ENCODE peak calls at places on chromosomes 12 and 14, in ten cellular contexts. One of them, this sample, is unnamed.

GRCh38 chr12:52945389-52946232 is 3.3 kb upstream of the KRT18 start:
- DNase-seq in thyroid gland: peak; percentile 64
- DNase-seq in astrocyte of the spinal cord: peak; percentile 59
- DNase-seq in lung: peak; percentile 59
- DNase-seq in psoas muscle: no peak
- DNase-seq in A549: no peak
- DNase-seq in uterus: no peak
- DNase-seq in progenitor cell of endocrine pancreas: peak; percentile 45
- DNase-seq in BJ: no peak
- DNase-seq in keratinocyte: no peak
- DNase-seq in this sample: no peak

GRCh38 chr14:65419593-65420252 is 7.2 kb downstream of the FUT8 start:
- DNase-seq in thyroid gland: no peak
- DNase-seq in astrocyte of the spinal cord: no peak
- DNase-seq in lung: no peak
- DNase-seq in psoas muscle: no peak
- DNase-seq in A549: no peak
- DNase-seq in uterus: no peak
- DNase-seq in progenitor cell of endocrine pancreas: no peak
- DNase-seq in BJ: no peak
- DNase-seq in keratinocyte: no peak
- DNase-seq in this sample: no peak

GRCh38 chr14:36518586-36519430 is 1.2 kb downstream of the NKX2-1 start:
- DNase-seq in thyroid gland: no peak
- DNase-seq in astrocyte of the spinal cord: no peak
- DNase-seq in lung: no peak
- DNase-seq in psoas muscle: no peak
- DNase-seq in A549: no peak
- DNase-seq in uterus: no peak
- DNase-seq in progenitor cell of endocrine pancreas: no peak
- DNase-seq in BJ: no peak
- DNase-seq in keratinocyte: no peak
- DNase-seq in this sample: no peak

GRCh38 chr12:115212356-115212755 is 528.4 kb upstream of the TBX3 start:
- DNase-seq in thyroid gland: no peak
- DNase-seq in astrocyte of the spinal cord: no peak
- DNase-seq in lung: no peak
- DNase-seq in psoas muscle: no peak
- DNase-seq in A549: no peak
- DNase-seq in uterus: no peak
- DNase-seq in progenitor cell of endocrine pancreas: no peak
- DNase-seq in BJ: no peak
- DNase-seq in keratinocyte: no peak
- DNase-seq in this sample: no peak

GRCh38 chr12:45336331-45336730 is 120.4 kb downstream of the ANO6 start:
- DNase-seq in thyroid gland: no peak
- DNase-seq in astrocyte of the spinal cord: peak; percentile 92
- DNase-seq in lung: no peak
- DNase-seq in psoas muscle: no peak
- DNase-seq in A549: no peak
- DNase-seq in uterus: no peak
- DNase-seq in progenitor cell of endocrine pancreas: no peak
- DNase-seq in BJ: peak; percentile 64
- DNase-seq in keratinocyte: peak; percentile 71
- DNase-seq in this sample: no peak

GRCh38 chr12:26853303-26854027 is 20.5 kb upstream of the ITPR2 start:
- DNase-seq in thyroid gland: peak; percentile 65
- DNase-seq in astrocyte of the spinal cord: peak; percentile 64
- DNase-seq in lung: peak; percentile 57
- DNase-seq in psoas muscle: peak; percentile 76
- DNase-seq in A549: peak; percentile 76
- DNase-seq in uterus: peak; percentile 52
- DNase-seq in progenitor cell of endocrine pancreas: peak; percentile 40
- DNase-seq in BJ: no peak
- DNase-seq in keratinocyte: no peak
- DNase-seq in this sample: peak; percentile 86

GRCh38 chr14:77025744-77026165 is 2.8 kb downstream of the IRF2BPL start:
- DNase-seq in thyroid gland: peak; percentile 26
- DNase-seq in astrocyte of the spinal cord: no peak
- DNase-seq in lung: no peak
- DNase-seq in psoas muscle: no peak
- DNase-seq in A549: no peak
- DNase-seq in uterus: no peak
- DNase-seq in progenitor cell of endocrine pancreas: no peak
- DNase-seq in BJ: no peak
- DNase-seq in keratinocyte: no peak
- DNase-seq in this sample: no peak

GRCh38 chr12:67698711-67699603 is 50.4 kb downstream of the DYRK2 start:
- DNase-seq in thyroid gland: no peak
- DNase-seq in astrocyte of the spinal cord: peak; percentile 50
- DNase-seq in lung: no peak
- DNase-seq in psoas muscle: no peak
- DNase-seq in A549: no peak
- DNase-seq in uterus: no peak
- DNase-seq in progenitor cell of endocrine pancreas: no peak
- DNase-seq in BJ: no peak
- DNase-seq in keratinocyte: peak; percentile 76
- DNase-seq in this sample: peak; percentile 79

GRCh38 chr12:121992059-121992879 is 29.4 kb upstream of the BCL7A start:
- DNase-seq in thyroid gland: peak; percentile 95
- DNase-seq in astrocyte of the spinal cord: peak; percentile 97
- DNase-seq in lung: peak; percentile 82
- DNase-seq in psoas muscle: no peak
- DNase-seq in A549: peak; percentile 91
- DNase-seq in uterus: no peak
- DNase-seq in progenitor cell of endocrine pancreas: no peak
- DNase-seq in BJ: peak; percentile 94
- DNase-seq in keratinocyte: peak; percentile 96
- DNase-seq in this sample: peak; percentile 84

GRCh38 chr12:6774557-6775062 is 2.3 kb downstream of the LAG3 start:
- DNase-seq in thyroid gland: no peak
- DNase-seq in astrocyte of the spinal cord: no peak
- DNase-seq in lung: no peak
- DNase-seq in psoas muscle: no peak
- DNase-seq in A549: no peak
- DNase-seq in uterus: no peak
- DNase-seq in progenitor cell of endocrine pancreas: no peak
- DNase-seq in BJ: no peak
- DNase-seq in keratinocyte: no peak
- DNase-seq in this sample: peak; percentile 86

GRCh38 chr12:51819851-51820720 is 28.4 kb downstream of the FIGNL2 start:
- DNase-seq in thyroid gland: peak; percentile 60
- DNase-seq in astrocyte of the spinal cord: peak; percentile 17
- DNase-seq in lung: no peak
- DNase-seq in psoas muscle: peak; percentile 16
- DNase-seq in A549: peak; percentile 67
- DNase-seq in uterus: peak; percentile 31
- DNase-seq in progenitor cell of endocrine pancreas: no peak
- DNase-seq in BJ: no peak
- DNase-seq in keratinocyte: no peak
- DNase-seq in this sample: no peak

GRCh38 chr12:50785406-50785805 is 21.5 kb downstream of the ATF1 start:
- DNase-seq in thyroid gland: no peak
- DNase-seq in astrocyte of the spinal cord: peak; percentile 59
- DNase-seq in lung: no peak
- DNase-seq in psoas muscle: no peak
- DNase-seq in A549: no peak
- DNase-seq in uterus: no peak
- DNase-seq in progenitor cell of endocrine pancreas: no peak
- DNase-seq in BJ: no peak
- DNase-seq in keratinocyte: no peak
- DNase-seq in this sample: no peak

GRCh38 chr12:69872804-69873203 is 47.8 kb downstream of the MYRFL start:
- DNase-seq in thyroid gland: no peak
- DNase-seq in astrocyte of the spinal cord: no peak
- DNase-seq in lung: no peak
- DNase-seq in psoas muscle: no peak
- DNase-seq in A549: no peak
- DNase-seq in uterus: no peak
- DNase-seq in progenitor cell of endocrine pancreas: no peak
- DNase-seq in BJ: no peak
- DNase-seq in keratinocyte: no peak
- DNase-seq in this sample: no peak

GRCh38 chr12:78290606-78291345 is 460.1 kb downstream of the NAV3 start:
- DNase-seq in thyroid gland: no peak
- DNase-seq in astrocyte of the spinal cord: peak; percentile 62
- DNase-seq in lung: no peak
- DNase-seq in psoas muscle: no peak
- DNase-seq in A549: no peak
- DNase-seq in uterus: no peak
- DNase-seq in progenitor cell of endocrine pancreas: no peak
- DNase-seq in BJ: peak; percentile 39
- DNase-seq in keratinocyte: no peak
- DNase-seq in this sample: no peak

GRCh38 chr14:103624860-103625259 is 4.2 kb upstream of the KLC1 start:
- DNase-seq in thyroid gland: peak; percentile 73
- DNase-seq in astrocyte of the spinal cord: peak; percentile 36
- DNase-seq in lung: peak; percentile 71
- DNase-seq in psoas muscle: peak; percentile 86
- DNase-seq in A549: peak; percentile 62
- DNase-seq in uterus: peak; percentile 56
- DNase-seq in progenitor cell of endocrine pancreas: no peak
- DNase-seq in BJ: no peak
- DNase-seq in keratinocyte: no peak
- DNase-seq in this sample: peak; percentile 38

GRCh38 chr12:52647601-52648000 is 4.4 kb downstream of the KRT2 start:
- DNase-seq in thyroid gland: no peak
- DNase-seq in astrocyte of the spinal cord: no peak
- DNase-seq in lung: no peak
- DNase-seq in psoas muscle: no peak
- DNase-seq in A549: no peak
- DNase-seq in uterus: no peak
- DNase-seq in progenitor cell of endocrine pancreas: no peak
- DNase-seq in BJ: no peak
- DNase-seq in keratinocyte: no peak
- DNase-seq in this sample: no peak

GRCh38 chr14:74326369-74327152 is 21.7 kb upstream of the VRTN start:
- DNase-seq in thyroid gland: no peak
- DNase-seq in astrocyte of the spinal cord: no peak
- DNase-seq in lung: no peak
- DNase-seq in psoas muscle: no peak
- DNase-seq in A549: no peak
- DNase-seq in uterus: no peak
- DNase-seq in progenitor cell of endocrine pancreas: no peak
- DNase-seq in BJ: no peak
- DNase-seq in keratinocyte: no peak
- DNase-seq in this sample: no peak

GRCh38 chr12:93803408-93803807 is 126.2 kb downstream of the CRADD start:
- DNase-seq in thyroid gland: peak; percentile 30
- DNase-seq in astrocyte of the spinal cord: peak; percentile 89
- DNase-seq in lung: no peak
- DNase-seq in psoas muscle: no peak
- DNase-seq in A549: no peak
- DNase-seq in uterus: no peak
- DNase-seq in progenitor cell of endocrine pancreas: no peak
- DNase-seq in BJ: no peak
- DNase-seq in keratinocyte: no peak
- DNase-seq in this sample: no peak

GRCh38 chr12:63317447-63317846 is 166.4 kb upstream of the AVPR1A start:
- DNase-seq in thyroid gland: no peak
- DNase-seq in astrocyte of the spinal cord: no peak
- DNase-seq in lung: no peak
- DNase-seq in psoas muscle: no peak
- DNase-seq in A549: no peak
- DNase-seq in uterus: no peak
- DNase-seq in progenitor cell of endocrine pancreas: no peak
- DNase-seq in BJ: no peak
- DNase-seq in keratinocyte: no peak
- DNase-seq in this sample: no peak
- TF ChIP-seq CTCF in thyroid gland: no peak
- TF ChIP-seq CTCF in astrocyte of the spinal cord: no peak
- TF ChIP-seq CTCF in lung: no peak
- TF ChIP-seq CTCF in psoas muscle: no peak
- TF ChIP-seq CTCF in A549: no peak
- TF ChIP-seq CTCF in uterus: no peak
- TF ChIP-seq CTCF in progenitor cell of endocrine pancreas: no peak
- TF ChIP-seq CTCF in BJ: no peak
- TF ChIP-seq CTCF in keratinocyte: no peak
- TF ChIP-seq CTCF in this sample: no peak

DNA sequence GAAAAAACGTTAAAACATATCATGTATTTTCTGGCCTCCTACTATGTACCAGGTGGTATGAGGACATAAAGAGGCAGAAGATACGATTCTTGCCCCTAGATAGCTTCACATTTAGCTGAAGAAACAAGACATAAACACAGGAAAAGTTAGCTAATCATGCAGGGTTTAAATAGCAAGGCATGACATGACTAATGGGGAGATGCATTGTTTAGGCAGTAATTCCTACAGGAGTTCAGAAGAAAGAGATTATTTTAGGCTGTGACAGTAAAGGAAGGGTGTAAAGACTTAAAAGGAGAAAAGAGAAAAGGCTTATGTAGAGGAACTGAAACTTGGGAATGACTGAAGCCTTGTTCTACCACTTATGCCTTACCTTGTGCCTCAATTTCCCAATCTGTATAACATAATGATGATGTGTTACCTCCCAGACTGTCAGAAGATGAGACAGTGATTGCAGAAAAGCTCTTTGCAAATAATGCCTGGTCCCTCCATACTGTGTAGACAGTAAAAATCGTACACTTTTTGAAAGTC is 44.4 kb downstream of the PRKCH start:
- DNase-seq in thyroid gland: no peak
- DNase-seq in astrocyte of the spinal cord: no peak
- DNase-seq in lung: no peak
- DNase-seq in psoas muscle: no peak
- DNase-seq in A549: no peak
- DNase-seq in uterus: no peak
- DNase-seq in progenitor cell of endocrine pancreas: no peak
- DNase-seq in BJ: no peak
- DNase-seq in keratinocyte: no peak
- DNase-seq in this sample: no peak
- TF ChIP-seq CTCF in thyroid gland: no peak
- TF ChIP-seq CTCF in astrocyte of the spinal cord: no peak
- TF ChIP-seq CTCF in lung: no peak
- TF ChIP-seq CTCF in psoas muscle: no peak
- TF ChIP-seq CTCF in A549: no peak
- TF ChIP-seq CTCF in uterus: no peak
- TF ChIP-seq CTCF in progenitor cell of endocrine pancreas: no peak
- TF ChIP-seq CTCF in BJ: no peak
- TF ChIP-seq CTCF in keratinocyte: no peak
- TF ChIP-seq CTCF in this sample: no peak

GRCh38 chr12:110846615-110847566 is at the start of gene CCDC63:
- DNase-seq in thyroid gland: peak; percentile 38
- DNase-seq in astrocyte of the spinal cord: peak; percentile 50
- DNase-seq in lung: peak; percentile 39
- DNase-seq in psoas muscle: peak; percentile 71
- DNase-seq in A549: peak; percentile 83
- DNase-seq in uterus: peak; percentile 44
- DNase-seq in progenitor cell of endocrine pancreas: peak; percentile 34
- DNase-seq in BJ: no peak
- DNase-seq in keratinocyte: no peak
- DNase-seq in this sample: peak; percentile 48
- TF ChIP-seq CTCF in thyroid gland: peak; percentile 44
- TF ChIP-seq CTCF in astrocyte of the spinal cord: peak; percentile 62
- TF ChIP-seq CTCF in lung: peak; percentile 21
- TF ChIP-seq CTCF in psoas muscle: peak; percentile 38
- TF ChIP-seq CTCF in A549: peak; percentile 59
- TF ChIP-seq CTCF in uterus: peak; percentile 30
- TF ChIP-seq CTCF in progenitor cell of endocrine pancreas: peak; percentile 61
- TF ChIP-seq CTCF in BJ: peak; percentile 54
- TF ChIP-seq CTCF in keratinocyte: peak; percentile 58
- TF ChIP-seq CTCF in this sample: peak; percentile 31

GRCh38 chr12:22043943-22044342 is 2.1 kb upstream of the CMAS start:
- DNase-seq in thyroid gland: no peak
- DNase-seq in astrocyte of the spinal cord: no peak
- DNase-seq in lung: no peak
- DNase-seq in psoas muscle: no peak
- DNase-seq in A549: no peak
- DNase-seq in uterus: no peak
- DNase-seq in progenitor cell of endocrine pancreas: no peak
- DNase-seq in BJ: no peak
- DNase-seq in keratinocyte: no peak
- DNase-seq in this sample: no peak
- TF ChIP-seq CTCF in thyroid gland: no peak
- TF ChIP-seq CTCF in astrocyte of the spinal cord: no peak
- TF ChIP-seq CTCF in lung: no peak
- TF ChIP-seq CTCF in psoas muscle: no peak
- TF ChIP-seq CTCF in A549: no peak
- TF ChIP-seq CTCF in uterus: no peak
- TF ChIP-seq CTCF in progenitor cell of endocrine pancreas: no peak
- TF ChIP-seq CTCF in BJ: no peak
- TF ChIP-seq CTCF in keratinocyte: no peak
- TF ChIP-seq CTCF in this sample: no peak

This sample was measured in activated CD8-positive, alpha-beta T cell treated with anti-CD3 and anti-CD28 coated beads for 36 hours.